ENCODE peak calls at places on chromosomes 7 and 10, in seven cellular contexts. I is SJSA1, N is heart left ventricle, O is hepatocyte, R is GM23248, X is mammary epithelial cell, Z is sigmoid colon. W is an unnamed sample. For H3K27me3, the result is how much of the 10 kb centered on the place peaks cover.

GRCh38 chr10:19310121-19310520 is 261.5 kb downstream of the MALRD1 start:
- DNase-seq in O (no peak), R (no peak), Z (no peak), I (no peak), X (no peak), N (no peak), W (no peak)

GRCh38 chr7:44838751-44839150 is 9.1 kb downstream of the H2AZ2 start:
- DNase-seq in Z (no peak), I (no peak), R (no peak), N (no peak), X (no peak), O (no peak), W (no peak)

GRCh38 chr10:36048236-36048635 is 406.1 kb upstream of the FZD8 start:
- DNase-seq in R (peak), I (no peak), X (peak), N (no peak), O (no peak), Z (no peak), W (no peak)

GRCh38 chr10:43396061-43396927 is 12.7 kb downstream of the HNRNPF start:
- DNase-seq in X (peak), O (peak), N (peak), I (peak), R (peak), Z (peak), W (peak)

GRCh38 chr10:3237530-3237929 is 64.9 kb upstream of the PITRM1 start:
- DNase-seq in X (no peak), R (no peak), O (no peak), N (no peak), Z (peak), I (no peak), W (no peak)

GRCh38 chr10:24503627-24504320 is 219.9 kb downstream of the ARHGAP21 start:
- DNase-seq in O (peak), R (peak), N (no peak), I (peak), X (peak), Z (no peak), W (peak)

GRCh38 chr7:5296015-5296621 is 13.4 kb downstream of the SLC29A4 start:
- DNase-seq in I (no peak), X (no peak), O (no peak), N (no peak), Z (no peak), R (no peak), W (no peak)

GRCh38 chr10:121053151-121053550 is 202.0 kb downstream of the WDR11 start:
- DNase-seq in R (no peak), N (no peak), I (no peak), O (no peak), X (no peak), Z (no peak), W (peak)

GRCh38 chr7:117068511-117069155 is 115.3 kb downstream of the ST7 start:
- DNase-seq in O (no peak), Z (no peak), N (no peak), R (no peak), X (no peak), I (no peak), W (no peak)

GRCh38 chr10:35336084-35336831 is at the start of gene CCNY:
- DNase-seq in I (peak), O (peak), X (peak), Z (peak), R (peak), N (peak), W (peak)

GRCh38 chr10:129594811-129595210 is 127.8 kb downstream of the MGMT start:
- DNase-seq in Z (peak), I (no peak), R (no peak), O (no peak), N (no peak), X (no peak), W (no peak)

GRCh38 chr10:133124357-133125211 is 35.4 kb upstream of the KNDC1 start:
- DNase-seq in O (peak), I (no peak), Z (no peak), N (peak), X (no peak), R (no peak), W (peak)

GRCh38 chr10:124403548-124403947 is 15.2 kb downstream of the OAT start:
- DNase-seq in I (peak), X (peak), O (peak), R (peak), N (peak), Z (no peak), W (peak)

GRCh38 chr7:2399848-2400587 is 3.4 kb upstream of the CHST12 start:
- DNase-seq in R (peak), X (peak), I (peak), Z (peak), N (peak), O (peak), W (no peak)

GRCh38 chr7:124369310-124369709 is 336.4 kb upstream of the TMEM229A start:
- DNase-seq in X (no peak), N (no peak), O (no peak), R (no peak), I (no peak), Z (no peak), W (no peak)

GRCh38 chr10:123147635-123148413 is at the start of gene HMX2:
- DNase-seq in I (no peak), Z (no peak), R (no peak), X (peak), N (no peak), O (no peak), W (no peak)

GRCh38 chr10:133039107-133039822 is 48.5 kb upstream of the ADGRA1 start:
- DNase-seq in O (no peak), Z (no peak), N (no peak), X (no peak), I (no peak), R (peak), W (peak)

GRCh38 chr10:7435674-7436073 is 24.8 kb upstream of the SFMBT2 start:
- DNase-seq in I (no peak), O (no peak), R (no peak), N (no peak), X (no peak), Z (no peak), W (no peak)

GRCh38 chr10:132449051-132449825 is 52.2 kb downstream of the PWWP2B start:
- DNase-seq in X (no peak), O (no peak), N (peak), R (no peak), I (no peak), Z (no peak), W (no peak)

GRCh38 chr7:95577137-95577536 is 19.2 kb downstream of the PDK4 start:
- DNase-seq in X (peak), N (no peak), R (peak), I (no peak), Z (no peak), O (no peak), W (no peak)

GRCh38 chr7:8284606-8285005 is 22.6 kb upstream of the ICA1 start:
- DNase-seq in I (no peak), O (peak), X (no peak), R (no peak), N (no peak), Z (no peak), W (no peak)

GRCh38 chr10:123562387-123562786 is 103.8 kb upstream of the GPR26 start:
- DNase-seq in R (no peak), O (no peak), N (no peak), Z (peak), I (no peak), X (no peak), W (no peak)

GRCh38 chr7:131537581-131537980 is 18.8 kb downstream of the PODXL start:
- DNase-seq in R (peak), X (no peak), Z (no peak), N (no peak), O (no peak), I (peak), W (no peak)

GRCh38 chr7:33885290-33886005 is 19.9 kb upstream of the BMPER start:
- DNase-seq in O (no peak), I (no peak), X (no peak), R (no peak), N (no peak), Z (no peak), W (no peak)

GRCh38 chr7:3027005-3027404 is 16.7 kb downstream of the CARD11 start:
- DNase-seq in O (no peak), X (no peak), R (peak), I (no peak), N (no peak), Z (peak), W (no peak)

GRCh38 chr7:45146531-45147379 is 10.8 kb upstream of the RAMP3 start:
- DNase-seq in N (no peak), R (no peak), Z (peak), I (no peak), X (no peak), O (no peak), W (peak)

GRCh38 chr10:112689327-112689726 is 242.3 kb downstream of the VTI1A start:
- DNase-seq in O (peak), X (peak), N (no peak), I (peak), Z (no peak), R (peak), W (peak)

GRCh38 chr7:143988986-143989745 is 11.0 kb upstream of the OR6B1 start:
- DNase-seq in I (no peak), O (no peak), R (peak), N (no peak), X (no peak), Z (no peak), W (no peak)

GRCh38 chr7:88226886-88227516 is 7.2 kb upstream of the SRI start:
- DNase-seq in I (peak), Z (no peak), R (peak), N (no peak), O (peak), X (peak), W (no peak)

GRCh38 chr7:17697128-17697881 is 243.0 kb downstream of the SNX13 start:
- DNase-seq in I (no peak), R (no peak), O (no peak), Z (no peak), X (peak), N (no peak), W (no peak)

DNA sequence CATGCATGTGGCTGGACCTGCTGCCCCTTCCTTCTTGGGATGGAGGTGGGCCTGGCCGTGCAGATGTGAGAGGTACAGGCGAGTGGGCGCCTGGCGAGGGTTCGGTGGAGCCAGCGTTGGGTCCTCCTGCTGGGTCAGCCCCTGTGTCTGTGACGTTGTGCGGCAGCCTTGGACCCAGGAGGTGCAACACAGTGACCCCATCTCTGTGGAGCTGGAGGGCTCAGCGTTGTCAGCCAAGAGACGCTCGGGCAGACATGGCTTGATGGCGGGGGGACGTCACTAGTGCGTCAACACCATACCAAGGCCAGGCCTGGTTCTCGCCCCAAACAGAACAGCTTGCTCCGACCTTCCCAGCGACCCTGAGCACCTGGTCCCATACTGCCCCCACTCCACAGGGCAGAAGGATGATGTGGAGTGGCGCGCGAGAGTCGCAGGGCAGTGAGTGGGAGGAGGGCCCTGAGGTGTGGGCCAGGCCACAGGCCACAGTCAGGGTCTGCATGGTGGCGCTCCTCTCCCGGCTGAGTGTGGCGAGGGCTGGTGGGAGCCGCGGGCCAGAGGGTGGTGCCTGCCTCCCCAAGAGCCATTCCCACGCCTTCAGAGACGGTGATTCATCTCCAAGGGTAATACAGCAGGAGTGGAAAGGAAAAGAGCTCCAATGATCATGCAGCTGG is 184.4 kb downstream of the DNAJB6 start:
- DNase-seq in O (no peak), I (no peak), R (no peak), X (no peak), N (no peak), Z (peak), W (no peak)
- H3K27me3 ChIP-seq in O (under half), I (under half), R (under half), X (under half), N (under half), Z (under half), W (under half)

GRCh38 chr7:48337781-48338180 is 166.5 kb downstream of the ABCA13 start:
- DNase-seq in X (no peak), Z (no peak), I (no peak), O (no peak), N (no peak), R (no peak), W (no peak)
- H3K27me3 ChIP-seq in X (under half), Z (under half), I (under half), O (under half), N (under half), R (under half), W (under half)

GRCh38 chr7:129434846-129435318 is 650 bp downstream of the STRIP2 start:
- DNase-seq in R (peak), N (no peak), X (peak), O (peak), I (no peak), Z (no peak), W (peak)

GRCh38 chr7:129437190-129437589 is 3.0 kb downstream of the STRIP2 start:
- DNase-seq in R (no peak), Z (no peak), X (no peak), O (no peak), N (no peak), I (no peak), W (no peak)

GRCh38 chr7:129438281-129438838 is 4.1 kb downstream of the STRIP2 start:
- DNase-seq in R (no peak), Z (no peak), O (no peak), X (no peak), I (no peak), N (no peak), W (no peak)

GRCh38 chr7:129435414-129435829 is 1.2 kb downstream of the STRIP2 start:
- DNase-seq in R (no peak), O (no peak), I (no peak), Z (no peak), X (no peak), N (no peak), W (no peak)

DNA sequence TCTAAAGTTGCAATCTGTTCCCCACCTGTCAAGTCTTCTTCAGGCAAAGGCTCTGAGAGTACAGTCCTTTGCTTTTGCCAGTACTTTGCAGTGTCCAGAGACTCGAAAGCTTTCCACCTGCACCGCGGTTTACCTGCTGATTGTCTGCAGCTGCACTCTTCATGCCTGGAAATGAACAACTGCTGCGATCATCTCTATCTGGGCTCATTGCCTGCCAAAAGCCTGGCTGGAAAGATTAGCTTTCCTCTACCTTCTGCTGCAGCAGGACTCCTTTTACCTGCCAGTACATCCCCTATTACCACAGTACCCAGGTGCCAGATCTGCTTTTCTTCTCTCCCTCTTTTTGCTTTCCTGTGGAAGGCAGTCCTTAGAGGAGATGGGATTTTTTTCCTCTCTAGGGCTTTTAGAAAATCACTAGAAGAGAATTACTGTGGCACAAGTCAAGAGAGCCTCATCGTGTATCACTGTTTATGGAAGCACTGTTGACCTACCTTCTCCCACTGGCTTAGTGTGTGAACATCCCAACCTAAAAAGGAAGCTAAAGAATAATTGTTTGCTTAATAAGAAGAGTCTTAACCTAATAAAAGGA is 2.2 kb downstream of the STRIP2 start:
- DNase-seq in X (no peak), Z (no peak), I (no peak), R (no peak), N (no peak), O (no peak), W (peak)
- H3K27me3 ChIP-seq in X (under half), Z (under half), I (under half), R (under half), N (under half), O (under half), W (under half)

DNA sequence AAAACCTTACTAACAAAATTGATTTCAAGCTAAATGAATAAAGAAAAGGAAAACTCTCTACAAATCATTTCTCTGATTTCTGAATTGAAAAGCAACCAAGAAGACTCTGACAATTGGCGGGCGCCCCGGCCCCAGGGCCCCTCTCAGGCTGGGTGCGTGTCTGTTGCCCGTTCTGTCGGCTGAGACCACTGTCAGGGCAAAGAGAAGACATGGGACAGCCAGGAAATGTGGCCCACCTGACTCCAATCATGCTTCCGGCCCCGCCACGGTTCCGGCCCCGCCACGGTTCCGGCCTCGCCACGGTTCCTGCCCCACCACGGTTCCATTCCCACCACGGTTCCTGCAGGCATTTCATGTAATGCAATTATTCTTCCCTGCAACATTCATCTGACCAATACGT is 115.9 kb downstream of the PTPRN2 start:
- DNase-seq in R (no peak), O (no peak), I (no peak), N (no peak), X (no peak), Z (no peak), W (no peak)
- H3K27me3 ChIP-seq in R (under half), O (under half), I (under half), N (under half), X (under half), Z (under half), W (under half)

GRCh38 chr10:22317771-22318565 is 1.8 kb downstream of the COMMD3 start:
- DNase-seq in O (no peak), X (no peak), N (no peak), I (no peak), Z (no peak), R (no peak), W (no peak)

GRCh38 chr10:22321156-22321711 is 335 bp downstream of the BMI1 start:
- DNase-seq in Z (peak), I (peak), R (peak), X (peak), N (peak), O (peak), W (peak)

GRCh38 chr10:22320591-22321155 is at the start of gene BMI1:
- DNase-seq in I (no peak), O (peak), Z (peak), N (peak), R (peak), X (peak), W (peak)

GRCh38 chr10:22318772-22319171 is 2.1 kb upstream of the BMI1 start:
- DNase-seq in I (no peak), R (no peak), O (no peak), X (no peak), Z (no peak), N (no peak), W (no peak)

DNA sequence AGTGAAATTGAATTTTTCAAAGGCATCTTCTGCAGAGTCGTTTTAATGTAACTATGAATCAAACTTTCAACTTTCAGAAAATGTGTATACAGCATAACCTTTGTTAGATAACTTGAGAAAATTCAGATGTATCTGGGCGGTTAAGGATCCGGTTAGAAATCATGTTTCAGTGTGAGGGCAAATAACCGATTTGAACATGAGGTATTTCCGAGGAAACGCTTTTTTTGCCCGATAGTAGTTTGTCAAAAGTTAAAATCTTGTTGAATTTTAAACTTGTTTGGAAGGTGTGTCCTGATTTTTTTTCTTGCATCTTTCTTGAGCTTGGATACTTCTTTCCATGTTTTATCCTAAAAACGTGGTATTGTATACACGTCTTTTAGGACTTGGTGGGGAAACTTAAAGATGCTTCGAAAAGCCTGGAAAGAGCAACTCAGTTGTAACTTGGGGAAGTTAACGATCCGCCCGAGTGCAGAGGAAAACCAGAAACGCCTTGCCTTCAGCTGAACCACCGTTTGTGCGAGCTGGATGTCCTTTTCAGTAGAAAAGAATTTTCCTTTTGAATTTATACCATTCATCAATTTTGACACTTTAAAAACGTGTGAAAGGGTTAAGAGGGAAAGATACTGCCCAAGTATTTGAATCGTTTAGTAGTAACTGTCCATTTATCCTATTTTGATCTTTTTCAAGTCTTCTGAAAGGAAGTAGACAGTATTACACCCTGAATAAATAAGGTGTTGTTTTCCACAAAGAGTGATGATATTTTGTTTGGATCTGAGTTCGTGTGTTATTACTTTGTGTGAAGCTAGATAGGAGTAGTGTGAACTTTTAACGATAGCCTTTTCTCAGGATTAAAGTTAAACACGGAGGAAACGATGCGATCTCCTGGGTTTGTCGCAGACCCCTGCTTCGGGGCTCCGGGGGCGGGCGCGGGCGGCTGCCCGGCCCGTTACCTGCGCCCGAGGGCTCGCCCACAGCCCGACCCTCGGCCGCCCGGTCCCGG is 1.0 kb upstream of the BMI1 start:
- DNase-seq in R (peak), N (no peak), X (no peak), O (no peak), Z (no peak), I (no peak), W (no peak)
- H3K27me3 ChIP-seq in R (under half), N (under half), X (under half), O (under half), Z (under half), I (under half), W (under half)

W was measured in WERI-Rb-1.